ENCODE peak calls at places on chromosomes 12 and 14, in ten cellular contexts. O is HT1080; I is NCI-H1092 treated with DMSO at 0.1 percent for 48 hours; A is T-helper 1 cell; D is activated CD4-positive, CD25-positive, alpha-beta regulatory T cell; L is coronary artery; M is stimulated activated naive B cell treated with anti-CD40 and anti-IgM and Interleukin-4, amounts not matched to agents 10 μg/mL and 1 μg/mL and 100 μg/mL, for 72 hours; N is activated naive CD4-positive, alpha-beta T cell treated with anti-CD3 and anti-CD28 coated beads, Interleukin-2, amount 50 U/mL, for 16 hours; F is activated CD4-positive, alpha-beta T cell treated with anti-CD3 and anti-CD28 coated beads, Interleukin-2, amount 10 ng/mL, durations not matched to agents 7 days and 5 days; V is cardiac muscle cell. H is an unnamed sample.

GRCh38 chr14:51118993-51119392 is 24.1 kb upstream of the TRIM9 start:
- DNase-seq in F (no peak), A (no peak), D (no peak), I (no peak), V (no peak), O (no peak), L (no peak), M (no peak), N (no peak), H (no peak)

GRCh38 chr12:17652436-17652835 is 437.6 kb downstream of the RERGL start:
- DNase-seq in D (no peak), O (no peak), V (no peak), L (no peak), F (no peak), N (no peak), M (no peak), A (no peak), I (no peak), H (no peak)

GRCh38 chr12:118430516-118430915 is 54.2 kb downstream of the SUDS3 start:
- DNase-seq in V (no peak), L (no peak), M (no peak), A (no peak), D (no peak), N (no peak), O (peak), F (no peak), I (no peak), H (no peak)

GRCh38 chr12:104166465-104166864 is 28.5 kb upstream of the NFYB start:
- DNase-seq in M (no peak), A (no peak), L (no peak), I (no peak), N (no peak), F (no peak), V (no peak), D (no peak), O (no peak), H (no peak)

GRCh38 chr12:58253663-58254062 is 312.3 kb downstream of the ATP23 start:
- DNase-seq in N (no peak), M (no peak), I (no peak), L (no peak), A (no peak), V (no peak), F (no peak), O (no peak), D (no peak), H (no peak)

GRCh38 chr12:70082997-70083676 is 160.1 kb upstream of the CNOT2 start:
- DNase-seq in M (no peak), O (no peak), I (no peak), V (no peak), D (no peak), F (no peak), L (no peak), N (no peak), A (no peak), H (no peak)

GRCh38 chr12:2609020-2609419 is 185.8 kb upstream of the FKBP4 start:
- DNase-seq in M (no peak), L (no peak), F (no peak), I (no peak), D (no peak), O (no peak), V (no peak), N (no peak), A (no peak), H (no peak)

GRCh38 chr14:98754343-98755025 is 517.5 kb downstream of the BCL11B start:
- DNase-seq in N (no peak), O (peak), F (no peak), D (no peak), A (no peak), M (no peak), I (no peak), V (no peak), L (no peak), H (no peak)

GRCh38 chr12:50520808-50521207 is 16.0 kb downstream of the DIP2B start:
- DNase-seq in D (no peak), L (no peak), A (no peak), M (no peak), V (no peak), O (no peak), I (no peak), N (no peak), F (no peak), H (no peak)

GRCh38 chr14:22918519-22918808 is 485 bp downstream of the RBM23 start:
- DNase-seq in M (no peak), V (no peak), F (no peak), I (no peak), A (no peak), O (no peak), D (no peak), L (no peak), N (no peak), H (no peak)

GRCh38 chr12:15682826-15683225 is 106.4 kb downstream of the EPS8 start:
- DNase-seq in D (no peak), F (no peak), M (no peak), V (no peak), N (no peak), L (no peak), I (no peak), O (peak), A (no peak), H (no peak)

GRCh38 chr12:96091833-96092232 is 56.4 kb upstream of the LTA4H start:
- DNase-seq in M (no peak), N (no peak), I (no peak), A (no peak), O (peak), V (no peak), D (no peak), L (no peak), F (no peak), H (no peak)

GRCh38 chr12:115450710-115451109 is 766.7 kb upstream of the TBX3 start:
- DNase-seq in O (no peak), I (no peak), L (no peak), A (no peak), M (no peak), D (no peak), N (no peak), F (no peak), V (no peak), H (no peak)

GRCh38 chr14:22427771-22428228 is 161.2 kb downstream of the DAD1 start:
- DNase-seq in M (no peak), N (no peak), A (no peak), L (no peak), I (no peak), F (no peak), O (no peak), D (no peak), V (no peak), H (no peak)

GRCh38 chr12:67302162-67302561 is 33.0 kb downstream of the CAND1 start:
- DNase-seq in O (no peak), M (no peak), I (no peak), N (no peak), A (no peak), D (no peak), F (no peak), L (no peak), V (no peak), H (no peak)

GRCh38 chr14:64682173-64682710 is 22.0 kb upstream of the PLEKHG3 start:
- DNase-seq in M (no peak), I (no peak), L (peak), D (no peak), F (no peak), A (no peak), O (no peak), V (no peak), N (no peak), H (no peak)

GRCh38 chr12:89328483-89329030 is 23.7 kb downstream of the DUSP6 start:
- DNase-seq in I (no peak), O (no peak), D (no peak), L (no peak), A (no peak), F (no peak), N (no peak), M (no peak), V (no peak), H (no peak)

GRCh38 chr14:56730468-56731145 is 79.7 kb downstream of the OTX2 start:
- DNase-seq in D (no peak), F (no peak), N (no peak), A (no peak), I (no peak), O (no peak), V (peak), L (no peak), M (no peak), H (no peak)

GRCh38 chr14:67962215-67962644 is 142.7 kb downstream of the RAD51B start:
- DNase-seq in O (no peak), F (no peak), M (no peak), I (no peak), L (no peak), V (no peak), N (no peak), A (no peak), D (no peak), H (no peak)

H was measured in Jurkat, Clone E6-1.